ENCODE peak calls at places on chromosomes 5 and 9, in five cellular contexts. R is aorta; G is NCI-H2029; Q is naive thymus-derived CD8-positive, alpha-beta T cell; I is stimulated activated effector memory CD8-positive, alpha-beta T cell treated with anti-CD3 and anti-CD28 coated beads, Interleukin-12 subunit alpha, Interleukin-12 subunit beta, amount 100 ng/mL, for 72 hours. B is an unnamed sample.

GRCh38 chr5:72005676-72006075 is 101.6 kb upstream of the MAP1B start:
- DNase-seq in G (no peak), Q (no peak), R (no peak), I (no peak), B (no peak)

GRCh38 chr5:169914766-169915165 is 65.5 kb downstream of the INSYN2B start:
- DNase-seq in I (no peak), G (no peak), Q (no peak), R (no peak), B (no peak)

GRCh38 chr9:80644044-80644443 is 1045.3 kb downstream of the TLE1 start:
- DNase-seq in G (no peak), Q (no peak), R (no peak), I (no peak), B (no peak)

GRCh38 chr9:78940121-78940855 is 631.5 kb upstream of the TLE4 start:
- DNase-seq in G (no peak), Q (no peak), I (no peak), R (no peak), B (no peak)

GRCh38 chr5:56803894-56804293 is 11.5 kb upstream of the MAP3K1 start:
- DNase-seq in R (no peak), G (no peak), I (no peak), Q (no peak), B (no peak)

GRCh38 chr9:135580664-135581380 is 19.3 kb downstream of the PAEP start:
- DNase-seq in G (no peak), R (peak; percentile 60), I (no peak), Q (no peak), B (no peak)

GRCh38 chr5:90997082-90997481 is 386.0 kb downstream of the ARRDC3 start:
- DNase-seq in G (no peak), R (no peak), Q (no peak), I (no peak), B (no peak)

GRCh38 chr5:11525020-11525419 is 379.2 kb downstream of the CTNND2 start:
- DNase-seq in I (no peak), G (no peak), Q (no peak), R (no peak), B (no peak)

GRCh38 chr5:14250094-14250777 is 107.1 kb downstream of the TRIO start:
- DNase-seq in G (peak; percentile 97), I (no peak), Q (no peak), R (peak; percentile 85), B (no peak)

GRCh38 chr9:17962747-17963146 is 383.9 kb downstream of the SH3GL2 start:
- DNase-seq in G (no peak), Q (no peak), I (no peak), R (peak; percentile 37), B (no peak)

GRCh38 chr5:155052532-155052931 is 39.0 kb downstream of the KIF4B start:
- DNase-seq in Q (no peak), I (no peak), G (no peak), R (no peak), B (no peak)

GRCh38 chr5:139273322-139273571 is 20.3 kb upstream of the MATR3 start:
- DNase-seq in R (no peak), G (no peak), I (no peak), Q (no peak), B (no peak)

GRCh38 chr5:143355710-143356109 is 47.8 kb downstream of the NR3C1 start:
- DNase-seq in I (no peak), G (peak; percentile 72), Q (peak; percentile 61), R (no peak), B (peak; percentile 58)

GRCh38 chr5:10278658-10279279 is 28.7 kb downstream of the CCT5 start:
- DNase-seq in I (no peak), R (no peak), Q (no peak), G (no peak), B (no peak)

GRCh38 chr9:87152206-87152605 is 204.9 kb upstream of the GAS1 start:
- DNase-seq in I (no peak), Q (no peak), G (no peak), R (no peak), B (no peak)

GRCh38 chr5:102294996-102295395 is 1.1 kb downstream of the SLCO4C1 start:
- DNase-seq in G (no peak), I (no peak), Q (no peak), R (no peak), B (no peak)

GRCh38 chr9:133855802-133856592 is 117.8 kb upstream of the SARDH start:
- DNase-seq in Q (no peak), I (no peak), R (no peak), G (no peak), B (no peak)

GRCh38 chr9:70618784-70619183 is 204.3 kb upstream of the KLF9 start:
- DNase-seq in R (no peak), I (no peak), Q (no peak), G (no peak), B (no peak)

GRCh38 chr5:160968480-160968879 is 116.5 kb upstream of the ATP10B start:
- DNase-seq in I (no peak), Q (no peak), G (no peak), R (no peak), B (no peak)

GRCh38 chr5:37043693-37044092 is 167.1 kb downstream of the NIPBL start:
- DNase-seq in I (no peak), Q (no peak), G (no peak), R (no peak), B (no peak)

GRCh38 chr5:75566710-75567309 is 44.4 kb upstream of the ANKDD1B start:
- DNase-seq in Q (no peak), G (peak; percentile 2), R (no peak), I (no peak), B (peak; percentile 68)

GRCh38 chr9:91419222-91420191 is 4.1 kb downstream of the NFIL3 start:
- DNase-seq in Q (no peak), R (peak; percentile 85), I (no peak), G (no peak), B (peak; percentile 69)

GRCh38 chr5:24547127-24547526 is 97.7 kb downstream of the CDH10 start:
- DNase-seq in Q (no peak), I (no peak), R (no peak), G (peak; percentile 72), B (no peak)

GRCh38 chr9:86487222-86487841 is 133.1 kb upstream of the TUT7 start:
- DNase-seq in G (peak; percentile 12), I (no peak), R (no peak), Q (no peak), B (no peak)

GRCh38 chr9:5783982-5784381 is 48.9 kb downstream of the ERMP1 start:
- DNase-seq in G (no peak), Q (no peak), I (no peak), R (no peak), B (no peak)

GRCh38 chr5:137306903-137307302 is 192.2 kb downstream of the SPOCK1 start:
- DNase-seq in I (no peak), R (no peak), Q (no peak), G (no peak), B (no peak)

GRCh38 chr5:74641778-74642542 is 1.4 kb upstream of the ENC1 start:
- DNase-seq in I (no peak), G (no peak), R (no peak), Q (peak; percentile 60), B (peak; percentile 28)

GRCh38 chr9:16869140-16869903 is 1.1 kb downstream of the BNC2 start:
- DNase-seq in I (no peak), R (no peak), G (no peak), Q (no peak), B (no peak)

GRCh38 chr5:107129051-107129450 is 541.7 kb downstream of the EFNA5 start:
- DNase-seq in G (no peak), R (no peak), Q (no peak), I (no peak), B (no peak)

GRCh38 chr9:83523684-83524083 is 14.5 kb downstream of the FRMD3 start:
- DNase-seq in Q (no peak), I (no peak), G (no peak), R (no peak), B (no peak)

GRCh38 chr9:86288501-86288900 is 6.2 kb upstream of the ISCA1 start:
- DNase-seq in I (no peak), R (no peak), Q (no peak), G (no peak), B (no peak)